ENCODE peak calls at places on chromosomes 4 and X, in six cellular contexts. I is CD4-positive, alpha-beta T cell; G is fibroblast of lung; T is CD8-positive, alpha-beta T cell; Y is CD4-positive, CD25-positive, alpha-beta regulatory T cell; W is uterus. X is an unnamed sample.

GRCh38 chr4:84877051-84877833 is 89.2 kb downstream of the WDFY3 start:
- DNase-seq in I (no peak), G (peak; percentile 64), T (no peak), Y (no peak), W (no peak), X (no peak)

GRCh38 chr4:97479388-97479787 is 663.9 kb downstream of the STPG2 start:
- DNase-seq in I (no peak), G (no peak), T (no peak), Y (no peak), W (no peak), X (no peak)

GRCh38 chr4:77582151-77582550 is 23.5 kb upstream of the CXCL13 start:
- DNase-seq in I (no peak), G (peak; percentile 26), T (no peak), Y (no peak), W (no peak), X (no peak)

GRCh38 chrX:107454302-107454701 is 4.8 kb downstream of the FRMPD3 start:
- DNase-seq in I (no peak), G (peak; percentile 61), T (no peak), Y (peak; percentile 4), W (no peak), X (no peak)

GRCh38 chrX:109840585-109840984 is 107.5 kb upstream of the ACSL4 start:
- DNase-seq in I (no peak), G (peak; percentile 96), T (no peak), Y (no peak), W (peak; percentile 73), X (no peak)

GRCh38 chr4:53039741-53040458 is 177.8 kb downstream of the RASL11B start:
- DNase-seq in I (no peak), G (no peak), T (no peak), Y (no peak), W (no peak), X (no peak)

GRCh38 chr4:77959566-77960338 is 97.1 kb downstream of the MRPL1 start:
- DNase-seq in I (no peak), G (peak; percentile 39), T (no peak), Y (peak; percentile 64), W (no peak), X (no peak)

GRCh38 chr4:76306882-76307669 is 543 bp downstream of the STBD1 start:
- DNase-seq in I (no peak), G (peak; percentile 55), T (peak; percentile 53), Y (peak; percentile 18), W (peak; percentile 46), X (peak; percentile 68)

GRCh38 chrX:17738002-17738713 is 865 bp downstream of the SCML1 start:
- DNase-seq in I (peak; percentile 42), G (peak; percentile 52), T (peak; percentile 64), Y (peak; percentile 66), W (peak; percentile 45), X (peak; percentile 35)

GRCh38 chrX:153644356-153645125 is 2.5 kb upstream of the DUSP9 start:
- DNase-seq in I (no peak), G (no peak), T (peak; percentile 39), Y (no peak), W (peak; percentile 3), X (no peak)

GRCh38 chr4:174352405-174352804 is 68.7 kb downstream of the CEP44 start:
- DNase-seq in I (no peak), G (no peak), T (no peak), Y (no peak), W (no peak), X (no peak)

GRCh38 chr4:122826596-122827257 is at the start of gene FGF2:
- DNase-seq in I (no peak), G (peak; percentile 77), T (no peak), Y (no peak), W (peak; percentile 80), X (peak; percentile 31)

GRCh38 chr4:5812506-5813229 is 80.2 kb downstream of the CRMP1 start:
- DNase-seq in I (no peak), G (peak; percentile 52), T (no peak), Y (peak; percentile 45), W (peak; percentile 38), X (no peak)

GRCh38 chr4:26300314-26301307 is 20.2 kb upstream of the RBPJ start:
- DNase-seq in I (no peak), G (peak; percentile 40), T (no peak), Y (no peak), W (no peak), X (no peak)

GRCh38 chr4:159296061-159296460 is 193.2 kb downstream of the RAPGEF2 start:
- DNase-seq in I (no peak), G (peak; percentile 77), T (no peak), Y (no peak), W (no peak), X (no peak)

GRCh38 chrX:132491191-132491590 is 2.4 kb upstream of the MBNL3 start:
- DNase-seq in I (no peak), G (no peak), T (no peak), Y (peak; percentile 56), W (no peak), X (no peak)
- H3K9me3 ChIP-seq in I (no peaks in the 10 kb centered on the region), G (no peaks in the 10 kb centered on the region), T (no peaks in the 10 kb centered on the region), Y (no peaks in the 10 kb centered on the region), W (no peaks in the 10 kb centered on the region), X (no peaks in the 10 kb centered on the region)

DNA sequence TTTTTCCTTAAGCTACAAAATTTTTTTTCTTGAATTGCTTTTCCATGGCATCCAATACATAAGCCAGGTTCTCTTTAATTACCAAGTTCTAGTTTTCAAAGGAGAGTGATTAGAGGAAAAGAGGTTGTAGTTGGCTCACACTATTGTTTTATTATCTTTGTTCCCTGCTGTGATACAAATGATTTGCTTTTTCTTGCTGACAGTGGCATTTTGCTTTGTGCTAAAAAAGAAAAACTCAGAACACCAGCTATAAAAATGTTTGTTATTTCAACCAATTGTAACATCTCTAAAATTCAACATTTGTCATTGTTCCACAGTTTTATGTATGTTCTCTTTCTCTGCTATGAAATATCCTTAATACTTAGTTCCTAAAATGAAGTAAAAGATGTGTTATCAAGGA is 1817.2 kb downstream of the STIM2 start:
- DNase-seq in I (no peak), G (no peak), T (no peak), Y (no peak), W (no peak), X (no peak)
- H3K9me3 ChIP-seq in I (peaks cover 3% of the 10 kb centered on the region), G (no peaks in the 10 kb centered on the region), T (no peaks in the 10 kb centered on the region), Y (peaks cover 2% of the 10 kb centered on the region), W (no peaks in the 10 kb centered on the region), X (no peaks in the 10 kb centered on the region)

GRCh38 chr4:610411-611261 is 14.7 kb upstream of the PDE6B start:
- DNase-seq in I (no peak), G (peak; percentile 48), T (no peak), Y (no peak), W (no peak), X (no peak)
- H3K9me3 ChIP-seq in I (no peaks in the 10 kb centered on the region), G (no peaks in the 10 kb centered on the region), T (no peaks in the 10 kb centered on the region), Y (no peaks in the 10 kb centered on the region), W (no peaks in the 10 kb centered on the region), X (no peaks in the 10 kb centered on the region)

DNA sequence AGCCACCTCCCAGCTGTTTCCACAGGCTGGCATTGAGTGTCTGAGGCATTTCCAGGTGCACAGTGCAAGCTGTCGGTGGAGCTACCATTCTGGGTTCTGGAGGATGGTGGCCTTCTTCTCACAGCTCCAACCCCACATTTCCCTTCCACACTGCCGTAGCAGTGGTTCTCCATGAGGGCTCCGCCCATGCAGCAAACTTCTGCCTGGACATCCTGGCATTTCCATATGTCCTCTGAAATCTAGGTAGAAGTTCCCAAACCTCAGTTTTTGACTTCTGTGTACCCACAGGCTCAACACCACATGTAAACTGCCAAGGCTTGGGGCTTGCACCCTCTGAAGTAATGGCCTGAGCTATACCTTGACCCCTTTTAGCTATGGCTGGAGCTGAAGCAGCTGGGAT is 10.3 kb upstream of the FRMPD4 start:
- DNase-seq in I (no peak), G (no peak), T (no peak), Y (no peak), W (no peak), X (no peak)
- H3K9me3 ChIP-seq in I (no peaks in the 10 kb centered on the region), G (no peaks in the 10 kb centered on the region), T (no peaks in the 10 kb centered on the region), Y (no peaks in the 10 kb centered on the region), W (no peaks in the 10 kb centered on the region), X (peaks cover 9% of the 10 kb centered on the region)

GRCh38 chr4:771464-771863 is 54.5 kb downstream of the CPLX1 start:
- DNase-seq in I (no peak), G (no peak), T (no peak), Y (no peak), W (no peak), X (no peak)

GRCh38 chr4:768995-769394 is 56.9 kb downstream of the CPLX1 start:
- DNase-seq in I (no peak), G (no peak), T (no peak), Y (no peak), W (no peak), X (no peak)

GRCh38 chr4:770022-770421 is 55.9 kb downstream of the CPLX1 start:
- DNase-seq in I (no peak), G (no peak), T (no peak), Y (no peak), W (no peak), X (no peak)

GRCh38 chr4:768076-768475 is 57.9 kb downstream of the CPLX1 start:
- DNase-seq in I (no peak), G (no peak), T (no peak), Y (no peak), W (no peak), X (no peak)

GRCh38 chr4:769511-769910 is 56.4 kb downstream of the CPLX1 start:
- DNase-seq in I (no peak), G (no peak), T (no peak), Y (no peak), W (no peak), X (no peak)
- H3K9me3 ChIP-seq in I (no peaks in the 10 kb centered on the region), G (no peaks in the 10 kb centered on the region), T (no peaks in the 10 kb centered on the region), Y (no peaks in the 10 kb centered on the region), W (no peaks in the 10 kb centered on the region), X (peaks cover 4% of the 10 kb centered on the region)

GRCh38 chr4:8061573-8061972 is 97.0 kb downstream of the ABLIM2 start:
- DNase-seq in I (no peak), G (no peak), T (no peak), Y (no peak), W (no peak), X (no peak)
- H3K9me3 ChIP-seq in I (peaks cover 11% of the 10 kb centered on the region), G (no peaks in the 10 kb centered on the region), T (peaks cover 7% of the 10 kb centered on the region), Y (peaks cover 10% of the 10 kb centered on the region), W (no peaks in the 10 kb centered on the region), X (peaks cover 33% of the 10 kb centered on the region)

DNA sequence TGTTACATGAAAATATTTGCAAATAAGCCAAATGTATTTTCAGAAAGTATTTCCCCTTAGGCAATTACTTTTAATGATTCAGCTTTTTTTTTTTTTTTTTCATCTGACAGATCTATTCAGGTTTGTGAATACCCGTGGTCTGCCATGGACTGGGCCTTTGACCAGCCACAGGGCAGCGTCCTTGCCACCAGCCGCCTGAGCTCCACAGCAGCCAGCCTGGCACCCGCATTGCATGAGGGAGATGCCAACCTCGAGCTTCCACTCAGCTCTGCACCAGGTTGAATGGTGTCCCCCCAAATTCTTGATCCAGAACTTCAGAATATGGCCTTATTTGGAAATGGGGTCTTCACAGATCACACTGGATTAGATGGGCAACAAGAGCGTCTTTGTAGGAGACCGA is 14.6 kb downstream of the TMEM271 start:
- DNase-seq in I (no peak), G (no peak), T (no peak), Y (no peak), W (no peak), X (no peak)
- H3K9me3 ChIP-seq in I (no peaks in the 10 kb centered on the region), G (no peaks in the 10 kb centered on the region), T (no peaks in the 10 kb centered on the region), Y (no peaks in the 10 kb centered on the region), W (no peaks in the 10 kb centered on the region), X (no peaks in the 10 kb centered on the region)

GRCh38 chrX:74018253-74018652 is 285.7 kb upstream of the ZCCHC13 start:
- DNase-seq in I (no peak), G (no peak), T (no peak), Y (no peak), W (no peak), X (no peak)
- H3K9me3 ChIP-seq in I (no peaks in the 10 kb centered on the region), G (no peaks in the 10 kb centered on the region), T (no peaks in the 10 kb centered on the region), Y (no peaks in the 10 kb centered on the region), W (no peaks in the 10 kb centered on the region), X (no peaks in the 10 kb centered on the region)

X was measured in stomach.